ENCODE peak calls at places on chromosomes 5 and 9, in six cellular contexts. X, I, V, K, Y and N are unnamed samples.

GRCh38 chr5:96657068-96657467 is 5.1 kb upstream of the CAST start:
- DNase-seq in I (peak), X (peak), K (no peak), Y (no peak), V (peak), N (peak)

GRCh38 chr5:96825243-96825642 is 17.5 kb upstream of the ERAP1 start:
- DNase-seq in Y (no peak), K (no peak), X (no peak), I (no peak), V (no peak), N (no peak)

GRCh38 chr9:94780516-94780950 is 54.0 kb downstream of the AOPEP start:
- DNase-seq in X (no peak), I (no peak), K (peak), Y (no peak), V (no peak), N (no peak)

GRCh38 chr5:150398432-150399157 is 14.1 kb downstream of the CD74 start:
- DNase-seq in V (no peak), Y (peak), X (no peak), K (no peak), I (no peak), N (no peak)

GRCh38 chr9:100324594-100325200 is 28.0 kb downstream of the TEX10 start:
- DNase-seq in I (no peak), X (peak), K (peak), Y (peak), V (peak), N (no peak)

GRCh38 chr9:135907006-135907434 is 326 bp downstream of the CAMSAP1 start:
- DNase-seq in Y (peak), K (no peak), X (no peak), I (no peak), V (no peak), N (no peak)

GRCh38 chr9:994005-994404 is 17.6 kb downstream of the DMRT3 start:
- DNase-seq in I (no peak), K (no peak), V (no peak), Y (no peak), X (no peak), N (no peak)

GRCh38 chr5:176881816-176882565 is 17.2 kb downstream of the HK3 start:
- DNase-seq in Y (no peak), V (no peak), X (no peak), I (no peak), K (no peak), N (no peak)

GRCh38 chr5:54658014-54658413 is 140.5 kb downstream of the SNX18 start:
- DNase-seq in X (no peak), K (no peak), I (no peak), Y (no peak), V (no peak), N (no peak)

GRCh38 chr5:62466228-62466627 is 53.7 kb downstream of the IPO11 start:
- DNase-seq in V (no peak), K (no peak), I (no peak), Y (no peak), X (no peak), N (no peak)

GRCh38 chr5:107449369-107449768 is 221.4 kb downstream of the EFNA5 start:
- DNase-seq in Y (no peak), V (no peak), K (no peak), X (no peak), I (no peak), N (no peak)

GRCh38 chr9:20848490-20848889 is 164.4 kb downstream of the FOCAD start:
- DNase-seq in K (no peak), V (no peak), Y (no peak), X (no peak), I (no peak), N (no peak)

GRCh38 chr5:138068742-138069375 is 15.0 kb upstream of the WNT8A start:
- DNase-seq in K (peak), Y (peak), V (peak), I (peak), X (peak), N (peak)

GRCh38 chr5:93594591-93595419 is 11.8 kb downstream of the NR2F1 start:
- DNase-seq in V (no peak), I (no peak), X (no peak), K (peak), Y (peak), N (no peak)

GRCh38 chr5:149853019-149853648 is 91.5 kb downstream of the PDE6A start:
- DNase-seq in K (peak), I (peak), Y (peak), V (peak), X (peak), N (peak)

GRCh38 chr9:86767373-86767772 is 179.9 kb downstream of the GAS1 start:
- DNase-seq in X (no peak), K (no peak), V (no peak), I (no peak), Y (no peak), N (no peak)

GRCh38 chr9:27373851-27374250 is 76.9 kb upstream of the EQTN start:
- DNase-seq in X (no peak), V (no peak), K (no peak), Y (no peak), I (no peak), N (no peak)

GRCh38 chr5:30849801-30850370 is 343.6 kb upstream of the CDH6 start:
- DNase-seq in I (peak), V (no peak), X (peak), Y (no peak), K (no peak), N (no peak)

GRCh38 chr9:81535542-81536241 is 153.7 kb downstream of the TLE1 start:
- DNase-seq in I (peak), X (peak), V (no peak), K (no peak), Y (no peak), N (no peak)

GRCh38 chr5:6818594-6819512 is 105.6 kb downstream of the TENT4A start:
- DNase-seq in X (no peak), K (no peak), I (no peak), Y (no peak), V (no peak), N (no peak)

GRCh38 chr9:105835721-105836120 is 141.4 kb downstream of the TMEM38B start:
- DNase-seq in Y (no peak), I (no peak), X (no peak), V (no peak), K (no peak), N (no peak)
- TF ChIP-seq REST in Y (no peak), I (no peak), X (no peak), V (no peak), K (no peak), N (no peak)

DNA sequence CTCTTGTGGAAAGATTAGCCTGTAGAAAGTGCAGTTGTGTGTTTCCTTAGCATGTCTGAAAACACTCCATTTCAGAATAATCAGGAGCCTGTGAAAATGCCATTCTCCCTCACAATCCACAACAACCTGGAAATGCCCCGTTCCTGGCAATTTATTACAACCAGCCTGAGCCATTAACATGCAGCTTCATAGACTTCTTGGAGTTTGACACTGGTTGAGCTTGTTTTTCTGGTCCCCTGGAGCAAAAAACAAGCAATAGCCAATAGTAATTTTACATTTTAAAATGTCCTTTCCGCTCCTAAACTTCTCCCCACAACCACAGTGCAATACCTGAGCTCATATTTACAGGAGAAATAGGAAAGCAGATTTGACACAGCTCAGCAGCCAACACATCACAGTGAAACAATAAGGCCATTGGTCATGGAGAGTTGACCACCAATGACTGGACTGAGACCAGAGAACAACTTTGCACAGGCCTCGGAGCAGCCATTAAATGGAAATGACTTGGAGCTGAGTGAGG is 73.1 kb downstream of the ENC1 start:
- DNase-seq in V (no peak), I (no peak), X (no peak), Y (no peak), K (no peak), N (no peak)
- TF ChIP-seq POLR2AphosphoS5 in V (no peak), I (no peak), X (no peak), Y (no peak), K (no peak), N (no peak)

GRCh38 chr5:128674837-128675446 is 136.9 kb upstream of the FBN2 start:
- DNase-seq in K (peak), I (peak), Y (peak), V (peak), X (peak), N (peak)
- TF ChIP-seq CTCF in K (peak), I (peak), Y (peak), V (peak), X (peak), N (peak)

GRCh38 chr5:133873454-133873853 is 95.0 kb downstream of the C5orf15 start:
- DNase-seq in Y (no peak), I (no peak), V (no peak), K (no peak), X (no peak), N (no peak)

GRCh38 chr5:133875179-133875578 is 93.2 kb downstream of the C5orf15 start:
- DNase-seq in I (no peak), X (no peak), Y (no peak), K (no peak), V (no peak), N (no peak)

GRCh38 chr5:133870661-133871060 is 97.8 kb downstream of the C5orf15 start:
- DNase-seq in I (no peak), K (no peak), X (no peak), Y (no peak), V (no peak), N (no peak)

GRCh38 chr5:133876266-133876665 is 92.2 kb downstream of the C5orf15 start:
- DNase-seq in V (no peak), Y (no peak), X (no peak), K (no peak), I (no peak), N (no peak)

GRCh38 chr5:133873936-133874585 is 94.4 kb downstream of the C5orf15 start:
- DNase-seq in Y (no peak), X (no peak), I (no peak), K (no peak), V (no peak), N (no peak)
- TF ChIP-seq REST in Y (no peak), X (no peak), I (no peak), K (no peak), V (no peak), N (no peak)

GRCh38 chr9:121269030-121269887 is 1.3 kb downstream of the GSN start:
- DNase-seq in I (no peak), V (no peak), Y (peak), X (no peak), K (no peak), N (no peak)

GRCh38 chr9:121266906-121267650 is 884 bp upstream of the GSN start:
- DNase-seq in I (no peak), V (no peak), K (no peak), Y (no peak), X (no peak), N (no peak)

GRCh38 chr9:121268598-121269029 is 652 bp downstream of the GSN start:
- DNase-seq in K (no peak), Y (no peak), X (no peak), I (no peak), V (no peak), N (peak)

GRCh38 chr9:121266356-121266755 is 1.6 kb upstream of the GSN start:
- DNase-seq in V (no peak), X (no peak), I (no peak), Y (no peak), K (no peak), N (peak)

GRCh38 chr9:121267689-121268597 is at the start of gene GSN:
- DNase-seq in K (peak), I (no peak), V (no peak), X (peak), Y (peak), N (peak)
- TF ChIP-seq POLR2AphosphoS5 in K (peak), I (peak), V (peak), X (peak), Y (peak), N (no peak)

DNA sequence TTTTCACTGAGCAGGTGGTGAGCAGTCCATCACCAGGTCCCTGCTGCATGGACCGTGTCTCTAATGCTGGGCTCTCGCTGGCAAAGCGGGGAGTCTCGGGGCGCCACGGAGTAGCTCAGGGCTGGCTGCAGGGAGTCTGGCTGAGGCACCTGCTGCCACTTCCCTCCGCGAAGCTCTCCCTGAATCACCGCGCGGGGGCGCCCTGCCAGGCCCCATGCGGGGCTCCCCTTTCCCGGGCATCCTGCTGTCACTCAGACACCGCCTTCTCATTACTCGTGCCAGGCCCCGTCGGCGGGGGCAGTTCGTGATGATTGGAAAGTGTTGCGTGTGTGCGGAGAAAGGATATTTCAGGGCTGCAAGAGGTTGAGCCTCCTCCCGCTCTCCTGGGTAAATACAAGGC is 335.8 kb downstream of the IRX2 start:
- DNase-seq in K (peak), I (no peak), V (no peak), Y (peak), X (no peak), N (no peak)
- TF ChIP-seq CTCF in K (peak), I (peak), V (no peak), Y (no peak), X (peak), N (no peak)